ENCODE peak calls at places on chromosomes 11 and 22, in six cellular contexts. One of them, this sample, is unnamed.

GRCh38 chr11:47062736-47063135 is 113.9 kb downstream of the ARFGAP2 start:
- DNase-seq in HCT116: no peak
- DNase-seq in A549: no peak
- DNase-seq in Panc1: no peak
- DNase-seq in GM23338: no peak
- DNase-seq in SK-N-SH: no peak
- DNase-seq in this sample: no peak

GRCh38 chr11:7204778-7205177 is 46.9 kb upstream of the SYT9 start:
- DNase-seq in HCT116: no peak
- DNase-seq in A549: no peak
- DNase-seq in Panc1: no peak
- DNase-seq in GM23338: no peak
- DNase-seq in SK-N-SH: no peak
- DNase-seq in this sample: no peak

GRCh38 chr22:24727218-24727851 is 47.2 kb downstream of the PIWIL3 start:
- DNase-seq in HCT116: peak
- DNase-seq in A549: peak
- DNase-seq in Panc1: peak
- DNase-seq in GM23338: no peak
- DNase-seq in SK-N-SH: peak
- DNase-seq in this sample: no peak

GRCh38 chr11:88051386-88051785 is 123.9 kb downstream of the RAB38 start:
- DNase-seq in HCT116: no peak
- DNase-seq in A549: peak
- DNase-seq in Panc1: no peak
- DNase-seq in GM23338: no peak
- DNase-seq in SK-N-SH: no peak
- DNase-seq in this sample: no peak

GRCh38 chr11:78642979-78643675 is 68.5 kb upstream of the NARS2 start:
- DNase-seq in HCT116: no peak
- DNase-seq in A549: no peak
- DNase-seq in Panc1: no peak
- DNase-seq in GM23338: no peak
- DNase-seq in SK-N-SH: no peak
- DNase-seq in this sample: no peak

GRCh38 chr11:96114178-96115070 is 190.5 kb upstream of the MTMR2 start:
- DNase-seq in HCT116: no peak
- DNase-seq in A549: no peak
- DNase-seq in Panc1: no peak
- DNase-seq in GM23338: no peak
- DNase-seq in SK-N-SH: no peak
- DNase-seq in this sample: no peak

GRCh38 chr22:30047364-30047738 is 32.9 kb upstream of the HORMAD2 start:
- DNase-seq in HCT116: no peak
- DNase-seq in A549: no peak
- DNase-seq in Panc1: no peak
- DNase-seq in GM23338: peak
- DNase-seq in SK-N-SH: no peak
- DNase-seq in this sample: peak

GRCh38 chr11:67213251-67213650 is 53.0 kb upstream of the GRK2 start:
- DNase-seq in HCT116: no peak
- DNase-seq in A549: no peak
- DNase-seq in Panc1: no peak
- DNase-seq in GM23338: no peak
- DNase-seq in SK-N-SH: no peak
- DNase-seq in this sample: peak

GRCh38 chr11:62922653-62923371 is 1.6 kb upstream of the CHRM1 start:
- DNase-seq in HCT116: no peak
- DNase-seq in A549: peak
- DNase-seq in Panc1: no peak
- DNase-seq in GM23338: peak
- DNase-seq in SK-N-SH: no peak
- DNase-seq in this sample: no peak

DNA sequence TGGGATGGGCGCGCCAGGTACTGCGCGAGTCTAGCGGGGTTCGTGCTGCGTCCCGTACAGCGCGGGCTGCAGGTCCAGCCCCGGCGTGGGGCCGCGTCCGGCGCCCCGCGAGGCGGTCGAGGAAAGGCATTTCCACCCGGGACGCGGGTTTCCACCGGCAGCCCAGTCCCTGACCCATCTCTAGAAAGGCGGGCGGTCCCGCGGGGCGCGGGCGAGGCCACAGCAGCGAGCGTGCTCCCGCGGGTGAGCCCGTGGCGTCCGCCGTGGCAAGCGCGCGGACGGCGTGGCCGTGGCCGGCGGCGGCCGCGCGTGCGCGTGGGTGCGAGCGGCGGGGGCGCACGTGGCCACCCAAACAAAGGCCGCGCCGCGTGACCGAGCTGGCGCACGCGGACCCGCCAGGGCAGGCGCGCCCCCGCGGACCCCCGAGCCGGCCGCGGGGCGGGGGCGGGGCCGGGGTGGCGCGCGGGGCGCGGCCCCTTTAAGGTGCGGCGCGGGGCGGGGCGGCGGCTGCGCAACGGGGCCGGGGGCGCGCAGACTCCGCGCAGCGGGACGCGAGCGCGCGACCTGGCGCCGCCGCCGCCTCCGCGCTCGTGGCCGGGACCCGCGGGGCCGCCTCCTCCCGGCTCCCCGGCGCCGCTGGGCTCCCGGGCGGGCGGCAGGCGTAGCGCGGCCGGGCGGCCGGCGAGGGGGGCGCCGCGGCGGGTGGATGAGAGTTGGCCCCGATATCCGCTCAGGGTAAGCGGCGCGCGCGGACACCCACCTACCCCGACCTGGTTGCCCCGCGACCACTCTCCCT is 39.3 kb upstream of the CELSR1 start:
- DNase-seq in HCT116: no peak
- DNase-seq in A549: no peak
- DNase-seq in Panc1: no peak
- DNase-seq in GM23338: peak
- DNase-seq in SK-N-SH: peak
- DNase-seq in this sample: no peak
- H3K4me3 ChIP-seq in HCT116: peak
- H3K4me3 ChIP-seq in A549: peak
- H3K4me3 ChIP-seq in Panc1: peak
- H3K4me3 ChIP-seq in GM23338: peak
- H3K4me3 ChIP-seq in SK-N-SH: peak
- H3K4me3 ChIP-seq in this sample: peak

DNA sequence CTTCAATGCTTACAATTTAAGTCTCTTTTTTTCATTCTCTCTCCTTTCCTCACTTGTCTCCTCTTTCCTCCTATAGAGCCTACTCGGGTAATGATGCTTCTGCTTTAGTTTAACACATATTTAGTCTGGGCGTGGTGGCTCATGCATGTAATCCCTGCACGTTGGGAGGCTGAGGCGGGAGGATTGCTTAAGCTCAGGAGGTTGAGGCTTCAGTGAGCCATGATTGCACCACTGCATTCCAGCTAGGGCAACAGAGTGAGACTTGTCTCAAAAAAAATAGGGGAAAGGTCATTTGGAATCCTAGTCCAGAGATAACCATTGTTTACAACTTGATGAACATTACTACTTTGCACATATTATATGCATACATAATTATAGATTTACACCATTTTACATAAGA is 1.4 kb upstream of the CCT8L2 start:
- DNase-seq in HCT116: no peak
- DNase-seq in A549: no peak
- DNase-seq in Panc1: no peak
- DNase-seq in GM23338: no peak
- DNase-seq in SK-N-SH: no peak
- DNase-seq in this sample: no peak
- TF ChIP-seq REST in HCT116: no peak
- TF ChIP-seq REST in A549: no peak
- TF ChIP-seq REST in Panc1: no peak
- TF ChIP-seq REST in GM23338: no peak
- TF ChIP-seq REST in SK-N-SH: no peak
- TF ChIP-seq REST in this sample: no peak

DNA sequence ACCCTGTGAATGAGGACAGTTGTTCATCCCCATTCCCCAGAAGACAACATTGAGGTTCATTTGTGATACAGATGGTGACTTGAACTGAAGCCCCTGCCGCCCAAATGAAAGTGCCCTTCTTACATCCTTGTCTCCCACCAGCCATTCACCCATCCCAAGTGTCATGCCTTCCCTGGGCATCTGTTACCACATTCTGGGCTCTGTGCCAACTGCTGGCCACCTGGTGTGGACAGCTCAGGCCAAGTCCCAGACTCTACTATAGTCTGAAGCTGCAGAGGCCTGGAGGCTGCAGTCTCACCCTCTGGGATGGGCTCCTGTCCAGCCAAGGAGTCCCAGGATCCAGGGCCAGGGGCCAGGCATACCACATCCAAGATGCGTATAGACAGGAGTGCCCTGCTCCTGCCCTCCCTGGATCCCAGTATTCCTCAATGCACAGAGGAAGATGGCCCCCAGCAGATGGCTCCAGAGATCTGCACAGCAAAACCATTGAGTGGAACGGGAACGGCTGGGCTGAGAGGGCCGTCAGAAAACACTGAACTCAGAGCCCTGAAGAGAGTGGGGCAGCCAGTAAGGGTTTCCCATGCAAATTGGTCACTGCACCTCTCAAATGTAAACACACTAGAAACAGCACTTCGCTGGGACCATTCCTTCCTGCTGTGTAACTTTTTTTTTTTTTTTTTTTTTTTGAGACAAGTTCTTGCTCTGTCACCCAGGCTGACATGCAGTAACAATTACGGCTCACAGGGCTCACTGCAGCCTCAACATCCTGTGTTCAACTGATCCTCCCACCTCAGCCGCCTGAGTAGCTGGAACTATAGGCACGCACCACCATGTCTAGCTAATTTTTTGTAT is 22.8 kb downstream of the ARRB1 start:
- DNase-seq in HCT116: peak
- DNase-seq in A549: peak
- DNase-seq in Panc1: peak
- DNase-seq in GM23338: peak
- DNase-seq in SK-N-SH: peak
- DNase-seq in this sample: no peak
- TF ChIP-seq CTCF in HCT116: peak
- TF ChIP-seq CTCF in A549: peak
- TF ChIP-seq CTCF in Panc1: peak
- TF ChIP-seq CTCF in GM23338: peak
- TF ChIP-seq CTCF in SK-N-SH: peak
- TF ChIP-seq CTCF in this sample: peak

GRCh38 chr11:44652901-44653644 is 73.7 kb upstream of the TSPAN18 start:
- DNase-seq in HCT116: no peak
- DNase-seq in A549: no peak
- DNase-seq in Panc1: no peak
- DNase-seq in GM23338: no peak
- DNase-seq in SK-N-SH: no peak
- DNase-seq in this sample: no peak
- H3K4me3 ChIP-seq in HCT116: no peak
- H3K4me3 ChIP-seq in A549: no peak
- H3K4me3 ChIP-seq in Panc1: no peak
- H3K4me3 ChIP-seq in GM23338: no peak
- H3K4me3 ChIP-seq in SK-N-SH: no peak
- H3K4me3 ChIP-seq in this sample: no peak

GRCh38 chr11:75745807-75746206 is 22.8 kb upstream of the DGAT2 start:
- DNase-seq in HCT116: no peak
- DNase-seq in A549: no peak
- DNase-seq in Panc1: no peak
- DNase-seq in GM23338: no peak
- DNase-seq in SK-N-SH: no peak
- DNase-seq in this sample: no peak

GRCh38 chr11:75735181-75735845 is 17.7 kb downstream of the MOGAT2 start:
- DNase-seq in HCT116: no peak
- DNase-seq in A549: no peak
- DNase-seq in Panc1: no peak
- DNase-seq in GM23338: no peak
- DNase-seq in SK-N-SH: no peak
- DNase-seq in this sample: no peak

GRCh38 chr11:75737314-75737713 is 19.7 kb downstream of the MOGAT2 start:
- DNase-seq in HCT116: no peak
- DNase-seq in A549: no peak
- DNase-seq in Panc1: no peak
- DNase-seq in GM23338: no peak
- DNase-seq in SK-N-SH: no peak
- DNase-seq in this sample: no peak

GRCh38 chr11:75743711-75744563 is 24.6 kb upstream of the DGAT2 start:
- DNase-seq in HCT116: no peak
- DNase-seq in A549: no peak
- DNase-seq in Panc1: no peak
- DNase-seq in GM23338: no peak
- DNase-seq in SK-N-SH: no peak
- DNase-seq in this sample: no peak

GRCh38 chr11:75740681-75741080 is 23.0 kb downstream of the MOGAT2 start:
- DNase-seq in HCT116: no peak
- DNase-seq in A549: no peak
- DNase-seq in Panc1: no peak
- DNase-seq in GM23338: no peak
- DNase-seq in SK-N-SH: no peak
- DNase-seq in this sample: no peak
- TF ChIP-seq REST in HCT116: no peak
- TF ChIP-seq REST in A549: no peak
- TF ChIP-seq REST in Panc1: no peak
- TF ChIP-seq REST in GM23338: no peak
- TF ChIP-seq REST in SK-N-SH: no peak
- TF ChIP-seq REST in this sample: no peak

GRCh38 chr11:119101759-119102423 is at the start of gene DPAGT1:
- DNase-seq in HCT116: peak
- DNase-seq in A549: peak
- DNase-seq in Panc1: peak
- DNase-seq in GM23338: peak
- DNase-seq in SK-N-SH: peak
- DNase-seq in this sample: peak
- TF ChIP-seq CTCF in HCT116: no peak
- TF ChIP-seq CTCF in A549: no peak
- TF ChIP-seq CTCF in Panc1: no peak
- TF ChIP-seq CTCF in GM23338: no peak
- TF ChIP-seq CTCF in SK-N-SH: no peak
- TF ChIP-seq CTCF in this sample: no peak

GRCh38 chr11:9002920-9003572 is 755 bp downstream of the NRIP3 start:
- DNase-seq in HCT116: no peak
- DNase-seq in A549: no peak
- DNase-seq in Panc1: no peak
- DNase-seq in GM23338: peak
- DNase-seq in SK-N-SH: no peak
- DNase-seq in this sample: no peak
- H3K4me3 ChIP-seq in HCT116: no peak
- H3K4me3 ChIP-seq in A549: peak
- H3K4me3 ChIP-seq in Panc1: peak
- H3K4me3 ChIP-seq in GM23338: peak
- H3K4me3 ChIP-seq in SK-N-SH: peak
- H3K4me3 ChIP-seq in this sample: peak

This sample was measured in HL-60.